ENCODE peak calls at places on chromosome 12, in eight cellular contexts. U is GM04504, B is HuH-7, E is memory B cell, H is hippocampal formation, S is brain microvascular endothelial cell, L is natural killer cell, T is Calu3. O is an unnamed sample.

GRCh38 chr12:10243803-10244520 is 31.3 kb downstream of the GABARAPL1 start:
- DNase-seq in L (peak; percentile 39), B (no peak), T (no peak), U (no peak), S (no peak), H (no peak), E (no peak), O (no peak)

GRCh38 chr12:124610629-124611558 is 43.5 kb upstream of the NCOR2 start:
- DNase-seq in S (no peak), H (no peak), U (no peak), L (no peak), B (no peak), E (no peak), T (no peak), O (no peak)

GRCh38 chr12:93176166-93176565 is 201.6 kb upstream of the NUDT4 start:
- DNase-seq in H (peak; percentile 70), S (no peak), U (no peak), E (no peak), T (no peak), L (no peak), B (no peak), O (no peak)

GRCh38 chr12:60191676-60192359 is 596.0 kb downstream of the SLC16A7 start:
- DNase-seq in U (no peak), L (no peak), E (no peak), B (no peak), S (no peak), T (no peak), H (no peak), O (no peak)

GRCh38 chr12:96164951-96165858 is 29.0 kb upstream of the ELK3 start:
- DNase-seq in E (no peak), S (no peak), L (no peak), B (no peak), H (no peak), T (no peak), U (no peak), O (no peak)

GRCh38 chr12:71477609-71478008 is 38.0 kb downstream of the LGR5 start:
- DNase-seq in T (no peak), B (no peak), S (no peak), E (no peak), L (no peak), U (no peak), H (no peak), O (no peak)

GRCh38 chr12:110917467-110917866 is 2.9 kb downstream of the MYL2 start:
- DNase-seq in E (no peak), U (no peak), S (peak; percentile 55), H (no peak), B (no peak), T (peak; percentile 23), L (no peak), O (no peak)

GRCh38 chr12:113852695-113853490 is 113.2 kb downstream of the RBM19 start:
- DNase-seq in H (peak; percentile 17), L (no peak), T (no peak), U (no peak), S (no peak), E (no peak), B (no peak), O (no peak)

GRCh38 chr12:67068204-67068731 is 200.9 kb upstream of the CAND1 start:
- DNase-seq in T (peak; percentile 41), S (no peak), U (no peak), H (no peak), E (no peak), B (no peak), L (no peak), O (no peak)